ENCODE peak calls at places on chromosome 3, in eight cellular contexts. C, L, H, I, A, G, B and E are unnamed samples.

GRCh38 chr3:71109241-71109976 is 474.1 kb downstream of the FOXP1 start:
- DNase-seq in H (peak), I (no peak), L (no peak), C (no peak), A (no peak), B (peak), G (no peak), E (no peak)

GRCh38 chr3:43893721-43894120 is 203.0 kb downstream of the ABHD5 start:
- DNase-seq in A (no peak), C (no peak), I (no peak), L (no peak), H (no peak), B (no peak), G (no peak), E (no peak)

GRCh38 chr3:141151439-141151838 is 80.2 kb upstream of the PXYLP1 start:
- DNase-seq in B (no peak), A (no peak), I (no peak), G (no peak), L (no peak), C (no peak), H (no peak), E (no peak)

GRCh38 chr3:78873641-78874040 is 894.2 kb downstream of the ROBO1 start:
- DNase-seq in B (no peak), G (no peak), A (no peak), L (no peak), I (no peak), H (peak), C (no peak), E (no peak)

GRCh38 chr3:33858131-33858530 is 59.7 kb downstream of the PDCD6IP start:
- DNase-seq in B (no peak), C (no peak), A (no peak), H (no peak), G (no peak), I (no peak), L (no peak), E (no peak)

GRCh38 chr3:159857840-159858239 is 130.8 kb upstream of the IL12A start:
- DNase-seq in A (no peak), B (no peak), I (no peak), L (no peak), H (no peak), C (no peak), G (no peak), E (no peak)

GRCh38 chr3:58837141-58837862 is 170.7 kb upstream of the FAM3D start:
- DNase-seq in B (no peak), C (no peak), G (no peak), H (no peak), L (no peak), A (no peak), I (no peak), E (no peak)

GRCh38 chr3:113265281-113265680 is 53.9 kb downstream of the BOC start:
- DNase-seq in C (no peak), H (no peak), G (no peak), A (no peak), B (no peak), I (no peak), L (no peak), E (no peak)

GRCh38 chr3:121482651-121483050 is 63.1 kb downstream of the POLQ start:
- DNase-seq in C (no peak), I (no peak), B (peak), H (peak), A (no peak), G (no peak), L (no peak), E (no peak)

GRCh38 chr3:45056608-45057301 is 30.7 kb downstream of the CLEC3B start:
- DNase-seq in I (no peak), H (no peak), L (no peak), G (no peak), A (no peak), C (no peak), B (peak), E (no peak)

GRCh38 chr3:102181202-102181920 is 253.5 kb upstream of the ZPLD1 start:
- DNase-seq in L (no peak), A (no peak), I (no peak), H (peak), B (peak), G (no peak), C (no peak), E (no peak)